ENCODE peak calls at places on chromosome X, in ten cellular contexts. J is pons; Z is A549; F is GM23248; I is HT-29; C is NCI-H1417; U is cardiac muscle cell; T is T-helper 1 cell; V is stimulated activated effector memory CD8-positive, alpha-beta T cell treated with anti-CD3 and anti-CD28 coated beads, Interleukin-12 subunit alpha, Interleukin-12 subunit beta, amount 100 ng/mL, for 72 hours; N is Right ventricle myocardium superior. O is an unnamed sample.

GRCh38 chrX:103685396-103685795 is 1.1 kb downstream of the MORF4L2 start:
- DNase-seq in J (no peak), Z (peak; percentile 15), F (peak; percentile 56), I (peak; percentile 23), C (peak; percentile 48), U (no peak), T (no peak), V (no peak), N (no peak), O (no peak)

GRCh38 chrX:97096385-97096784 is 212.7 kb downstream of the RPA4 start:
- DNase-seq in J (no peak), Z (no peak), F (no peak), I (no peak), C (no peak), U (no peak), T (no peak), V (no peak), N (no peak), O (no peak)

GRCh38 chrX:70132877-70133302 is 357 bp upstream of the IGBP1 start:
- DNase-seq in J (no peak), Z (no peak), F (no peak), I (no peak), C (no peak), U (no peak), T (no peak), V (no peak), N (no peak), O (no peak)

GRCh38 chrX:112760697-112761096 is 79.9 kb downstream of the AMOT start:
- DNase-seq in J (no peak), Z (no peak), F (peak; percentile 10), I (no peak), C (no peak), U (no peak), T (no peak), V (no peak), N (no peak), O (no peak)

GRCh38 chrX:125291124-125291523 is 28.5 kb upstream of the TEX13C start:
- DNase-seq in J (no peak), Z (no peak), F (no peak), I (no peak), C (no peak), U (no peak), T (no peak), V (no peak), N (no peak), O (no peak)

GRCh38 chrX:95718746-95719145 is 965.9 kb upstream of the DIAPH2 start:
- DNase-seq in J (no peak), Z (no peak), F (no peak), I (no peak), C (no peak), U (no peak), T (no peak), V (no peak), N (no peak), O (no peak)

GRCh38 chrX:40012800-40013682 is 84.7 kb downstream of the BCOR start:
- DNase-seq in J (no peak), Z (peak; percentile 28), F (peak; percentile 78), I (peak; percentile 72), C (peak; percentile 94), U (peak; percentile 85), T (no peak), V (no peak), N (peak; percentile 81), O (no peak)

GRCh38 chrX:63784902-63785692 is at the start of gene ARHGEF9:
- DNase-seq in J (no peak), Z (no peak), F (peak; percentile 32), I (no peak), C (peak; percentile 81), U (peak; percentile 73), T (no peak), V (no peak), N (peak; percentile 32), O (peak; percentile 33)

GRCh38 chrX:113634565-113634964 is 793.9 kb upstream of the AMOT start:
- DNase-seq in J (no peak), Z (no peak), F (no peak), I (no peak), C (no peak), U (no peak), T (no peak), V (no peak), N (no peak), O (no peak)

GRCh38 chrX:103211012-103211715 is 3.7 kb upstream of the BEX4 start:
- DNase-seq in J (peak; percentile 71), Z (peak; percentile 12), F (peak; percentile 58), I (peak; percentile 66), C (peak; percentile 77), U (peak; percentile 82), T (no peak), V (no peak), N (no peak), O (peak; percentile 41)

GRCh38 chrX:13086076-13086475 is 41.7 kb upstream of the FAM9C start:
- DNase-seq in J (no peak), Z (no peak), F (no peak), I (no peak), C (no peak), U (no peak), T (no peak), V (no peak), N (no peak), O (no peak)

GRCh38 chrX:70664726-70665125 is 220.1 kb downstream of the DLG3 start:
- DNase-seq in J (peak; percentile 1), Z (peak; percentile 6), F (peak; percentile 60), I (peak; percentile 62), C (peak; percentile 52), U (peak; percentile 34), T (no peak), V (no peak), N (no peak), O (no peak)

GRCh38 chrX:154696328-154697045 is 43.1 kb upstream of the CTAG2 start:
- DNase-seq in J (no peak), Z (no peak), F (peak; percentile 83), I (no peak), C (no peak), U (no peak), T (no peak), V (no peak), N (no peak), O (no peak)

GRCh38 chrX:153782324-153782723 is 1.5 kb downstream of the SRPK3 start:
- DNase-seq in J (no peak), Z (no peak), F (no peak), I (peak; percentile 54), C (peak; percentile 80), U (no peak), T (no peak), V (no peak), N (no peak), O (peak; percentile 34)

GRCh38 chrX:50905334-50905733 is 5.2 kb upstream of the BMP15 start:
- DNase-seq in J (no peak), Z (no peak), F (peak; percentile 6), I (peak; percentile 26), C (no peak), U (no peak), T (no peak), V (no peak), N (no peak), O (no peak)

GRCh38 chrX:100976211-100976610 is 6.7 kb downstream of the ARL13A start:
- DNase-seq in J (no peak), Z (no peak), F (peak; percentile 12), I (no peak), C (no peak), U (no peak), T (no peak), V (no peak), N (no peak), O (no peak)

GRCh38 chrX:45232139-45232538 is 31.5 kb upstream of the DIPK2B start:
- DNase-seq in J (no peak), Z (no peak), F (no peak), I (no peak), C (no peak), U (no peak), T (no peak), V (no peak), N (no peak), O (no peak)

GRCh38 chrX:129875669-129876068 is 30.3 kb upstream of the UTP14A start:
- DNase-seq in J (no peak), Z (no peak), F (peak; percentile 87), I (peak; percentile 11), C (no peak), U (no peak), T (no peak), V (no peak), N (no peak), O (no peak)

GRCh38 chrX:12210921-12211320 is 72.6 kb downstream of the FRMPD4 start:
- DNase-seq in J (no peak), Z (no peak), F (peak; percentile 6), I (no peak), C (no peak), U (no peak), T (no peak), V (no peak), N (no peak), O (no peak)

GRCh38 chrX:41522071-41522470 is 74.9 kb downstream of the NYX start:
- DNase-seq in J (peak; percentile 32), Z (no peak), F (no peak), I (no peak), C (no peak), U (peak; percentile 32), T (no peak), V (no peak), N (no peak), O (peak; percentile 0)

GRCh38 chrX:56248492-56248891 is 16.3 kb downstream of the KLF8 start:
- DNase-seq in J (peak; percentile 30), Z (peak; percentile 10), F (peak; percentile 66), I (peak; percentile 79), C (peak; percentile 70), U (peak; percentile 50), T (peak; percentile 8), V (peak; percentile 7), N (peak; percentile 42), O (no peak)

GRCh38 chrX:154096140-154097002 is 1.1 kb downstream of the MECP2 start:
- DNase-seq in J (peak; percentile 34), Z (no peak), F (peak; percentile 71), I (peak; percentile 45), C (no peak), U (peak; percentile 27), T (no peak), V (peak; percentile 2), N (peak; percentile 47), O (no peak)

GRCh38 chrX:80806557-80806956 is 3.1 kb downstream of the BRWD3 start:
- DNase-seq in J (no peak), Z (no peak), F (no peak), I (no peak), C (no peak), U (no peak), T (no peak), V (no peak), N (no peak), O (no peak)

GRCh38 chrX:2962346-2962745 is 33.2 kb upstream of the ARSD start:
- DNase-seq in J (no peak), Z (no peak), F (no peak), I (no peak), C (no peak), U (no peak), T (no peak), V (no peak), N (no peak), O (no peak)

GRCh38 chrX:15598031-15598430 is 2.7 kb downstream of the ACE2 start:
- DNase-seq in J (no peak), Z (no peak), F (no peak), I (no peak), C (no peak), U (peak; percentile 70), T (no peak), V (no peak), N (no peak), O (no peak)

GRCh38 chrX:10399152-10399741 is 221.1 kb downstream of the MID1 start:
- DNase-seq in J (no peak), Z (no peak), F (no peak), I (no peak), C (no peak), U (no peak), T (no peak), V (no peak), N (no peak), O (no peak)

GRCh38 chrX:51837926-51838325 is 55.5 kb upstream of the MAGED1 start:
- DNase-seq in J (peak; percentile 24), Z (no peak), F (peak; percentile 50), I (peak; percentile 62), C (peak; percentile 78), U (no peak), T (no peak), V (no peak), N (peak; percentile 56), O (no peak)

GRCh38 chrX:127782904-127783303 is 269.3 kb downstream of the ACTRT1 start:
- DNase-seq in J (no peak), Z (no peak), F (no peak), I (no peak), C (no peak), U (peak; percentile 4), T (no peak), V (no peak), N (no peak), O (no peak)

O was measured in substantia nigra.